ENCODE peak calls at places on chromosomes 6 and 20, in four cellular contexts. L, P, M and T are unnamed samples. For H3K27me3, the result is how much of the 10 kb centered on the place peaks cover.

GRCh38 chr6:20620043-20620442 is 85.8 kb downstream of the CDKAL1 start:
- DNase-seq in L (no peak), P (no peak), M (peak), T (no peak)

GRCh38 chr6:56757585-56757984 is 114.9 kb upstream of the DST start:
- DNase-seq in L (no peak), P (peak), M (peak), T (peak)

GRCh38 chr20:50354690-50355592 is 155.2 kb upstream of the PTPN1 start:
- DNase-seq in L (no peak), P (peak), M (no peak), T (peak)

GRCh38 chr6:133553652-133554051 is 312.5 kb downstream of the EYA4 start:
- DNase-seq in L (no peak), P (peak), M (peak), T (peak)

GRCh38 chr6:75143186-75143585 is 62.7 kb downstream of the COL12A1 start:
- DNase-seq in L (no peak), P (no peak), M (peak), T (no peak)

GRCh38 chr6:109411034-109411433 is 28.8 kb upstream of the CD164 start:
- DNase-seq in L (no peak), P (peak), M (no peak), T (peak)

GRCh38 chr6:38982470-38982869 is 66.1 kb upstream of the GLP1R start:
- DNase-seq in L (no peak), P (no peak), M (no peak), T (no peak)

GRCh38 chr20:50870572-50871161 is 60.6 kb downstream of the ADNP start:
- DNase-seq in L (no peak), P (no peak), M (peak), T (no peak)

GRCh38 chr6:133641111-133641510 is 247.8 kb upstream of the TCF21 start:
- DNase-seq in L (no peak), P (no peak), M (no peak), T (no peak)

GRCh38 chr6:169933839-169934698 is 182.6 kb downstream of the ERMARD start:
- DNase-seq in L (peak), P (peak), M (peak), T (no peak)

GRCh38 chr20:41391587-41392001 is 25.0 kb upstream of the EMILIN3 start:
- DNase-seq in L (no peak), P (no peak), M (no peak), T (peak)

DNA sequence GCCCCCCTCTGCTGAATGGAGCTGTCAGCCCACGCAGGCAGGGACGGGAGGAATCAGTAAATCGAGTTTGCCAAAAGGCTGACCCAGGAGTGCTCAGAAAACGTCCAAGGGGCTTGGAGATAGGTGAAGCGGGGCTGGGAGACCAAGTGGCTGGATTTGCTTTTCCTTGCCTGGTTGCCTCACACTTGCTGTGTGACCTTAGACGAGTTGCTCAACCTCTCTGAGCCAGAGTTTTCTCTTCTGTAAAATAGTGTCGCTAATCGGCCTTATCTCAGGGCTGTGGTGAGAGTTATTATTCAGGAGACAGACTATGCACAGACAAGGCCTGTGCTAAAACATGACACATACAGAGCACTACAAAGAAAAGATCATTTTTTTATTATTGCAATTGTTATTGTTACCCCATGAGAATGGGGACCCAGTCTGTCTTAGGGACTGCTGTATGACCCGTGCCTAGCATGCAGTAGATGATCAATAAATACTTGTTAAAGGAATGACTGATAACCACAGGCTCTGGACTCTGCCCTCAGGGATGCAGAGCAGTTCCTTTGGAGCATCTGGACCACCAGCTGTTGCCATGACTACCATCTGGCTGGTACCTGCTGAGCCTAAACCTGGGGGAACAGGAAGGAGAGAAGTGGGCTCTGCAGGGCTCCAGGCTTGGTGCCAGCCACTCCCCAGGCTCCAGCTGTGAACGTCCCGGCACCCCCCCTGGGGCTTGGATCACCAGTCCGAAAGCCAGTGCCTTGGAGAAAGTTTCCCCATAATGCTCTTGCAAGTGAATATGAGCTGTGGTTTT is 901 bp downstream of the KCNK15 start:
- DNase-seq in L (no peak), P (no peak), M (no peak), T (no peak)
- H3K27me3 ChIP-seq in L (under half), P (under half), M (half or more), T (half or more)

GRCh38 chr20:46893051-46893450 is 1.6 kb upstream of the EYA2 start:
- DNase-seq in L (no peak), P (no peak), M (no peak), T (no peak)

GRCh38 chr20:46893877-46894578 is 615 bp upstream of the EYA2 start:
- DNase-seq in L (no peak), P (peak), M (no peak), T (no peak)

GRCh38 chr20:46895906-46896242 is 1.2 kb downstream of the EYA2 start:
- DNase-seq in L (no peak), P (no peak), M (no peak), T (no peak)

GRCh38 chr20:46894579-46894958 is at the start of gene EYA2:
- DNase-seq in L (no peak), P (no peak), M (no peak), T (no peak)

DNA sequence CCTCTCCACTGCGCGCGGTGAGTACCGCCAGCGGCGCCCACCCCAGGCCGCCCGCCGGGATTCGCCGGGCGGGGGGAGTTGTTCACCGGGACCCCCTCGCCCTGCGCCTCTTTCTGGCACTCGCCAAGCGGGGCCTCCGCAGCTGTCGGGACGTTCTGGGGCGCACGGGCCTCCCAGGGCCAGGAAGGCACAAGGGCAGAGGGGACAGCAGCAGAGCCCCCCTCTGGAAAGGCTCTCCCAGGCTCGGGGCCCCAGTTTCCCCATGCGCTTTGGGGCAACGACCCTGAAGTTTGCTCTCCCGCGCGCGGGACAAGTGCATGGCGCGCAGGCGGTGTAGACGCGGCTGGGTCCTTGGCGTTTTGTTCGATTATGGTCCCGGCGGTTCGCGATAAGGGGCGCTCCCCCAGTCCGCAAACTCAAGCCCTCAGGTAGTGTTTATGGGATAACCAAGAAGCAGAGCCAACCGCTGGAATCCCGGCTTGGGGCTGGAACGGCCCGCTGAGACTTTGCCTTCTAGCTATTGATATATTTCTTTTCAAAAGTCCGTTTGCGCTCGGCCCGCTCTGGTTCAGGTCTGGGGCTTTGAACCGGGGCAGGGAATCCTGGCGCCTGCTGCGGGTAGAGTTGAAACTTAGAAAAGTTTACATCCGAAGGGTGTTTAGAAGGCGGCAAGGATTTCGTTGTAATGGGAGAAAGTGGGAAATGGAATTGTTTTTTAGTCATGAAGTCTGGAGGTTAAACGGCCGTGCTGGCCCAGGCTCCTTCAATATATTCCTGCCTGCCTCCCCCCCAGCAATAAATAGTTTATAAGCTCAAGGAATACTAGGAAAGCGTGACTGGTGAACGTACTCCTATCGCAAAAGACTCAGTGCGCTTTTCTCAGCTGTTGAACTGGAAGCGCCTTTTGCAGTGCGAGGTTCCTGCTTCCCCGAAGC is 595 bp downstream of the EYA2 start:
- DNase-seq in L (peak), P (peak), M (peak), T (peak)
- H3K27me3 ChIP-seq in L (under half), P (half or more), M (under half), T (half or more)

GRCh38 chr6:90227693-90228092 is 69.0 kb downstream of the BACH2 start:
- DNase-seq in L (no peak), P (no peak), M (no peak), T (no peak)
- H3K27me3 ChIP-seq in L (under half), P (under half), M (under half), T (under half)

DNA sequence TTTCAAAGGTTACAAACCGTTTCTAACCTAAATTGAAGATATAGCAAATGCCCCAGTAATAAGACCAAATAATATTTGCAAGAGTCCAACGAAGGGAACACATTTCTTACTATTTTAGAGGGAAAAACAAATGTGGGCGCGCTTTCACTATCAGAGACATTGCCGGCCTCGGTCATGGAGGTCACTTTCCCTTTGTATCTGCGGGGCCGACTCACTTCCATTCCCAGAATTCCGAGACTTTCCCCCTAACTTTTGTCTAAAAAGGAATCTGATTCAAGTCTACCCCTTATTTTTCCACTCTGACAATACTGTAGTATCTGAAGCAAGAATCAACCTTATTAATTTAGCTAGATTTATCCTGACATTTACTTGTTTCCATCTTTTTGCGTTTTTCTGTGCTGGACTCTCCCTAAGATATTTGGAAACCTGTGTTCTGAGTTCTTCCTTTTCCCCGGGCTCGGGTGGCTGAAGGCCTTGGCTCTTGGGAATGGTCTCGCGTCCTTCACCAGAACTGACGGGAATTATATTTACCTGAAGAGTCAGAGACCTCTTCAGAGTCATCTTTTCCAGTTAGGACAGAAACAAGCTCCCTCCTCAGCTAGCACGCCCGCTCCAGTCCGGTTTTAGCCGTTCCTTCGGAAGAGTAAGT is 71.8 kb upstream of the ZNF184 start:
- DNase-seq in L (no peak), P (no peak), M (no peak), T (no peak)
- H3K27me3 ChIP-seq in L (half or more), P (under half), M (under half), T (under half)

DNA sequence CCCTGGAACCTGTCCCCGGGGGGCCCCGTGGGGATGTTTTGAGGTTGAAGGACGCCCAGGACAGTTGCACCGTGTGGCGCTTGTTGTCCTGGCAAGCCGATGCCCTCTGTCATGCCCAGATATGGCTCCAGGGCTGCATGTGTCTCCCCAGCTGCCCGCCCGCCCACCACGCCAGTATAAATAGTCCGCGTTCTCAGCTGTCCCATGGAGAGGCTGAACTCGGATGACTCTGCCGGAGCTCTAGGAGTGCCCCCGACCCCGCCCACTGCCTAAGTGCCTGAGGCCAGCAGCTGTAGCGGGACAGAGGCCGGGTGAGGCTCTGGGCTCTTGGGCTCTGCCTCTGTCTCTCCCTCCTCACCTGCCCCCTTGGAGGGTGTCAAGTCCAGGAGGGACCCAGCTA is 83.0 kb upstream of the GATA5 start:
- DNase-seq in L (no peak), P (no peak), M (no peak), T (no peak)
- H3K27me3 ChIP-seq in L (under half), P (under half), M (under half), T (half or more)

DNA sequence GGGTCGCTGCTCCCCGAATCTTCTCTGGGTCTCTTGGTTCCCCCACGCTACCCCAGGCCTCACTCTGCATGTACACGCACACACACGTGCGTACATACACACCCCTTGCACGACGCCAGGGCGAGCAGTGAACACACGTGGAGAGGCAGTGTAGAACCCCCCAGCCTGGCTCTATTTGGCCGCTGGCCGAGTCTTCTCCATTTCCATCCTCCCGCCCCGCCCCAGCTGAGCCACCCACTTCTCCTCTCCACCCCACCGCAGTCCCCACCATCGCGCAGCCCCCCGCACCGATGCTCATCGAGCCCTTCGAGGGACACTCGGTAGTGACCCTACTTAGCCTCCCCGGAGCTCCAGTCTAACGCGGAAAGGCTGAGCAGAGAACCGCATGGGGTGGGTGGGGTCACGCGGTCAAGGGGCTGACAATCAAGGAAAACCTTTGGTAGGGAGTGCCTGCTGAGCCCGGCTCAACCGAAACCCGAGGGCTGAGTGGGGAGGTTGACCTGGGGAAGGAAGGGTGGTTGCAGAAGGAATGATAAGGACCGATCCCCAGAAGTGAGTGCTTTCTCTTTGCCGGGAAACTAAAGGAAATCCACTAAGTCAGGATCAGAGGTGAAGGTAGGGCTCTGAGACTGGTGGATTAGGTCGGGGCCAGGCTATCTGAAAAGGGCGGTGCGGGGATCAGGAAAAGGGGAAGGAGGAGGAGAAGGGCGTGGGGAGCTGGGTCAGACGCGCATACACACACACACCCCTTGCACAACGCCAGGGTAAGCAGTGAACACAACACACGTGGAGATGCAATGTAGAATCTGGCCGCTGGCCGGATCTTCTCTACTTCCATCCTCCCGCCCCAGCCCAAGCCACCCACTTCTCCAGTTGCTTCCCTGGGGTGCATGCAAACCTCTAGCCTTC is 49.8 kb downstream of the CPXM1 start:
- DNase-seq in L (no peak), P (peak), M (peak), T (no peak)
- H3K27me3 ChIP-seq in L (under half), P (under half), M (under half), T (half or more)

DNA sequence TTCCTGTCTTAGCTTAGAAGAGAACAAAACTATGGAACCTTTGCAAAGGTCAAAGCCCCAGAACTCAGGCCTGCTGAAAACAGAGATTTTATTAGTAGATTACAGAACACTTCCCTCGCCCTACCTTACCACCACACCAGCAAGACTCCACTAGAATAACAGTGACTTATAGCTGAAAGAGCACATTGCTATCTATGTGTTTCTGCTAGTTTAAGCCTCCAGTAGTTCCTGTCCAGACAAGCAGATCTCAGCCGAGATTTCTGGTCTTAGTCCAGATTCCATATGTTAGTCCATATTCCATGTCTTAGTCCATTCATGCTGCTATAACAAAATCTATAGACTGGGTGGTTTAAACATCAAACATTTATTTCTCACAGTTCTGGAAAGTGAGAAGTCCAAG is 412.3 kb upstream of the ID4 start:
- DNase-seq in L (no peak), P (no peak), M (no peak), T (peak)
- H3K27me3 ChIP-seq in L (under half), P (under half), M (under half), T (under half)

GRCh38 chr20:63403403-63404105 is 42.4 kb upstream of the CHRNA4 start:
- DNase-seq in L (no peak), P (no peak), M (no peak), T (no peak)

GRCh38 chr20:63405102-63405730 is 44.1 kb upstream of the CHRNA4 start:
- DNase-seq in L (no peak), P (no peak), M (no peak), T (no peak)

GRCh38 chr20:63406011-63406410 is 44.9 kb upstream of the CHRNA4 start:
- DNase-seq in L (no peak), P (no peak), M (no peak), T (no peak)

GRCh38 chr20:63402860-63403220 is 41.7 kb upstream of the CHRNA4 start:
- DNase-seq in L (no peak), P (no peak), M (no peak), T (no peak)

GRCh38 chr20:63404129-63405085 is 43.3 kb upstream of the CHRNA4 start:
- DNase-seq in L (no peak), P (no peak), M (no peak), T (no peak)
- H3K27me3 ChIP-seq in L (under half), P (under half), M (under half), T (under half)

GRCh38 chr6:41648070-41648585 is 9.9 kb downstream of the MDFI start:
- DNase-seq in L (no peak), P (no peak), M (no peak), T (no peak)
- H3K27me3 ChIP-seq in L (under half), P (under half), M (under half), T (under half)

DNA sequence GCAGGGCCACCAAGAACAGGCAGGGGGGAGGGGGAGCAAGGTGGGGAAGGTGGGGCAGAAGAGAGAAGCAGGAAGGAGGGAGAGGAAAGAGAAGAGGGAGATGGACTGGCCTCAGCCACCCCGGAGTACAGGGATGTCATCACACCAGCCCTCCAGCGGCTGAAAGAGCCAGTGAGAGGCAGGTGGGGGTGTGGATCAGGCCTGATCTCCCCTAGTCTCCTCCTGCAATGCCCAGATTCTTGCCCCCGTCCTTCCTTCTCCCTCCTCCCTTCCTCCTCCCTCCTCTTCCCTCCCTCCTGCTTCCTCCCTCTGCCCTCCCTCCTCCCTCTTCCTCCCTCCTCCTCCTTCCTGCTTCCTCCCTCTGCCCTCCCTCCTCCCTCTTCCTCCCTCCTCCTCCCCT is 61.5 kb downstream of the YTHDF1 start:
- DNase-seq in L (no peak), P (no peak), M (no peak), T (no peak)
- H3K27me3 ChIP-seq in L (under half), P (half or more), M (under half), T (under half)